ENCODE peak calls at places on chromosomes 3 and 15, in ten cellular contexts. F is body of pancreas; N is CD8-positive, alpha-beta memory T cell; Q is AG04450; J is mammary epithelial cell; G is HepG2; A is WERI-Rb-1; Z is CD4-positive, alpha-beta T cell; R is spleen; I is mesenchymal stem cell. M is an unnamed sample.

GRCh38 chr3:45035441-45036301 is 9.6 kb downstream of the CLEC3B start:
- DNase-seq in F (no peak), N (peak; percentile 22), Q (no peak), J (no peak), G (no peak), A (no peak), Z (no peak), R (peak; percentile 81), I (peak; percentile 45), M (no peak)

GRCh38 chr3:190697901-190698300 is 164.6 kb downstream of the GMNC start:
- DNase-seq in F (no peak), N (no peak), Q (no peak), J (peak; percentile 73), G (no peak), A (no peak), Z (no peak), R (no peak), I (peak; percentile 33), M (no peak)

GRCh38 chr15:68470049-68470738 is 38.2 kb upstream of the ITGA11 start:
- DNase-seq in F (no peak), N (no peak), Q (no peak), J (no peak), G (no peak), A (no peak), Z (no peak), R (no peak), I (no peak), M (no peak)

GRCh38 chr15:98164573-98164972 is 204.1 kb downstream of the ARRDC4 start:
- DNase-seq in F (no peak), N (no peak), Q (no peak), J (peak; percentile 39), G (no peak), A (no peak), Z (no peak), R (no peak), I (no peak), M (no peak)

GRCh38 chr3:138944842-138945645 is 1.9 kb downstream of the FOXL2 start:
- DNase-seq in F (no peak), N (peak; percentile 22), Q (no peak), J (no peak), G (no peak), A (no peak), Z (no peak), R (peak; percentile 76), I (peak; percentile 26), M (no peak)

GRCh38 chr3:62727576-62727975 is 147.6 kb downstream of the CADPS start:
- DNase-seq in F (no peak), N (no peak), Q (no peak), J (peak; percentile 15), G (no peak), A (no peak), Z (no peak), R (no peak), I (no peak), M (no peak)

GRCh38 chr15:59933607-59934006 is 70.5 kb upstream of the FOXB1 start:
- DNase-seq in F (no peak), N (no peak), Q (no peak), J (no peak), G (no peak), A (no peak), Z (no peak), R (no peak), I (no peak), M (no peak)

GRCh38 chr3:121883507-121883906 is 10.7 kb upstream of the SLC15A2 start:
- DNase-seq in F (no peak), N (no peak), Q (no peak), J (peak; percentile 46), G (peak; percentile 35), A (peak; percentile 18), Z (no peak), R (no peak), I (peak; percentile 10), M (no peak)

GRCh38 chr15:72155021-72155621 is 36.9 kb downstream of the SENP8 start:
- DNase-seq in F (peak; percentile 93), N (no peak), Q (no peak), J (peak; percentile 85), G (no peak), A (no peak), Z (no peak), R (no peak), I (peak; percentile 11), M (peak; percentile 74)

GRCh38 chr15:33860749-33861148 is 107.5 kb upstream of the CHRM5 start:
- DNase-seq in F (no peak), N (no peak), Q (no peak), J (peak; percentile 39), G (no peak), A (no peak), Z (no peak), R (no peak), I (peak; percentile 71), M (no peak)

GRCh38 chr3:140223631-140224030 is 288.6 kb downstream of the CLSTN2 start:
- DNase-seq in F (no peak), N (no peak), Q (no peak), J (peak; percentile 77), G (peak; percentile 10), A (no peak), Z (no peak), R (no peak), I (no peak), M (no peak)

GRCh38 chr3:28335246-28335645 is 13.3 kb upstream of the ZCWPW2 start:
- DNase-seq in F (no peak), N (no peak), Q (no peak), J (no peak), G (no peak), A (no peak), Z (no peak), R (no peak), I (no peak), M (no peak)

GRCh38 chr15:75200765-75201608 is 695 bp upstream of the C15orf39 start:
- DNase-seq in F (peak; percentile 87), N (peak; percentile 28), Q (no peak), J (peak; percentile 86), G (peak; percentile 57), A (peak; percentile 35), Z (peak; percentile 45), R (peak; percentile 87), I (peak; percentile 40), M (peak; percentile 46)

GRCh38 chr15:98568382-98569017 is 79.8 kb upstream of the IGF1R start:
- DNase-seq in F (no peak), N (no peak), Q (no peak), J (no peak), G (no peak), A (no peak), Z (no peak), R (no peak), I (peak; percentile 21), M (no peak)

GRCh38 chr3:45952456-45952855 is 9.2 kb downstream of the CXCR6 start:
- DNase-seq in F (no peak), N (no peak), Q (no peak), J (no peak), G (no peak), A (no peak), Z (no peak), R (peak; percentile 27), I (no peak), M (no peak)

GRCh38 chr15:65386886-65387285 is 9.1 kb upstream of the IGDCC3 start:
- DNase-seq in F (no peak), N (no peak), Q (no peak), J (no peak), G (no peak), A (no peak), Z (no peak), R (no peak), I (no peak), M (no peak)
- H3K27ac ChIP-seq in F (no peak overlapping the region), N (no peak overlapping the region), Q (no peak overlapping the region), J (no peak overlapping the region), G (no peak overlapping the region), A (no peak overlapping the region), Z (no peak overlapping the region), R (no peak overlapping the region), I (no peak overlapping the region), M (no peak overlapping the region)

GRCh38 chr15:27361418-27361817 is 390.4 kb downstream of the GABRG3 start:
- DNase-seq in F (no peak), N (no peak), Q (no peak), J (no peak), G (no peak), A (no peak), Z (no peak), R (no peak), I (no peak), M (no peak)

GRCh38 chr15:27359586-27359985 is 388.6 kb downstream of the GABRG3 start:
- DNase-seq in F (no peak), N (no peak), Q (no peak), J (no peak), G (no peak), A (no peak), Z (no peak), R (no peak), I (no peak), M (no peak)

DNA sequence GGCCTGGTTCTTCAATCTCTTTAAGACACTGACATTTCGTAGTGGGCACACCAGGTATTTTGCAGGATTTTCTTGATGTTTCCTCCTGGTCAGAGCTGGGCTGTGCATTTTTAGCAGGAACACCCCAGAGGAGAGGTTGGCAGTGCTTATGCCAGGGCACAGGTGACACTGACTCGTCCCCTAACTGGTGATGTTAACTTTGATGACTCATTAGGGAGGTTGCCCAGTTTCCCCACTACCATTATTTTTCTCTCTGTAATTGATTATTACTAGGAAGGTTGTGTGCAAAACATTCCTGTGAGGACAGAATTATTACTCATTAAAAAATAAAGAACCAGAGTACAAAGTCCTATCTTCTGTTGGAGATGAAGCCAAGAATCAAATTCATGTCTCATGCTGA is 394.5 kb downstream of the GABRG3 start:
- DNase-seq in F (no peak), N (no peak), Q (no peak), J (no peak), G (no peak), A (no peak), Z (no peak), R (no peak), I (no peak), M (no peak)
- H3K9me3 ChIP-seq in F (no peaks in the 10 kb centered on the region), N (no peaks in the 10 kb centered on the region), Q (no peaks in the 10 kb centered on the region), J (peaks cover 55% of the 10 kb centered on the region), G (no peaks in the 10 kb centered on the region), A (no peaks in the 10 kb centered on the region), Z (no peaks in the 10 kb centered on the region), R (no peaks in the 10 kb centered on the region), I (no peaks in the 10 kb centered on the region), M (no peaks in the 10 kb centered on the region)

GRCh38 chr3:182129745-182130144 is 418.0 kb downstream of the SOX2 start:
- DNase-seq in F (no peak), N (no peak), Q (no peak), J (no peak), G (no peak), A (no peak), Z (no peak), R (no peak), I (no peak), M (no peak)
- H3K27ac ChIP-seq in F (no peak overlapping the region), N (no peak overlapping the region), Q (no peak overlapping the region), J (no peak overlapping the region), G (no peak overlapping the region), A (no peak overlapping the region), Z (no peak overlapping the region), R (no peak overlapping the region), I (no peak overlapping the region), M (no peak overlapping the region)

DNA sequence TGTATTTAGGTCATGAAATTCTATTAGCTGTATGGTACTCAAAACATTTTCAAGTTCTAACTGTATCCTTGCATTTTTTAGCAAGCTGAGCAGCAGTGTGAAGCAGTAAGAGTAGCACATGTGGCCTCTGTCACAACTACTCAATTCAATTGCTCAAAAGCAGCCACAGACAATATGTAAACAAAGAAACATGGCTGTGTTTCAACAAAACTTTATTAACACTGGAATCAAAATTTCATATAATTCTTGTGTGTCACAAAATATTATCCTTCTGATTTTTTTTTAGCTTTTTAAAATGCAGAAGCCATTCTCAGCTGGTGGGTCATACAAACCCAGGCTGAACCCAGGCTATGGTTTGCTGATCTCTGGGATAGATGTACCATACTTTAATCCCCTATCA is 266.7 kb upstream of the LRRN1 start:
- DNase-seq in F (no peak), N (no peak), Q (no peak), J (no peak), G (no peak), A (no peak), Z (no peak), R (no peak), I (no peak), M (no peak)
- H3K9me3 ChIP-seq in F (no peaks in the 10 kb centered on the region), N (no peaks in the 10 kb centered on the region), Q (peaks cover 11% of the 10 kb centered on the region), J (peaks cover 2% of the 10 kb centered on the region), G (no peaks in the 10 kb centered on the region), A (no peaks in the 10 kb centered on the region), Z (no peaks in the 10 kb centered on the region), R (no peaks in the 10 kb centered on the region), I (peaks cover 28% of the 10 kb centered on the region), M (no peaks in the 10 kb centered on the region)